ENCODE peak calls at places on chromosomes 11 and 22, in six cellular contexts. Y is breast epithelium, E is OCI-LY7, F is suprapubic skin, K is GM23338, U is neural crest cell. N is an unnamed sample.

GRCh38 chr11:11157201-11157600 is 195.8 kb downstream of the CSNK2A3 start:
- DNase-seq in Y (no peak), E (peak), F (no peak), K (peak), U (peak), N (peak)

GRCh38 chr11:130601764-130602163 is 153.3 kb downstream of the ADAMTS15 start:
- DNase-seq in Y (no peak), E (no peak), F (no peak), K (no peak), U (no peak), N (no peak)

GRCh38 chr22:31937328-31937727 is 7.0 kb upstream of the YWHAH start:
- DNase-seq in Y (no peak), E (no peak), F (no peak), K (no peak), U (no peak), N (no peak)

GRCh38 chr11:128022007-128022368 is 565.4 kb downstream of the ETS1 start:
- DNase-seq in Y (no peak), E (no peak), F (no peak), K (no peak), U (no peak), N (no peak)

GRCh38 chr11:18775492-18776292 is 15.9 kb downstream of the PTPN5 start:
- DNase-seq in Y (peak), E (peak), F (no peak), K (peak), U (peak), N (peak)

GRCh38 chr22:21642584-21643448 is 714 bp downstream of the SDF2L1 start:
- DNase-seq in Y (no peak), E (peak), F (no peak), K (peak), U (peak), N (peak)

GRCh38 chr11:108693852-108694251 is 29.0 kb downstream of the DDX10 start:
- DNase-seq in Y (no peak), E (no peak), F (no peak), K (no peak), U (no peak), N (no peak)

GRCh38 chr22:50190182-50190951 is 4.7 kb downstream of the TRABD start:
- DNase-seq in Y (peak), E (peak), F (peak), K (peak), U (no peak), N (peak)

GRCh38 chr11:21625982-21626381 is 566.9 kb upstream of the ANO5 start:
- DNase-seq in Y (no peak), E (peak), F (no peak), K (no peak), U (no peak), N (no peak)

GRCh38 chr22:43643362-43643761 is 168.7 kb downstream of the EFCAB6 start:
- DNase-seq in Y (peak), E (no peak), F (no peak), K (no peak), U (no peak), N (no peak)

GRCh38 chr11:2944953-2945756 is 15.9 kb upstream of the PHLDA2 start:
- DNase-seq in Y (peak), E (no peak), F (peak), K (peak), U (peak), N (peak)

GRCh38 chr11:39374963-39375698 is 2084.3 kb downstream of the LRRC4C start:
- DNase-seq in Y (no peak), E (peak), F (no peak), K (peak), U (peak), N (peak)

GRCh38 chr11:117690484-117691205 is 106.4 kb downstream of the DSCAML1 start:
- DNase-seq in Y (no peak), E (no peak), F (no peak), K (no peak), U (no peak), N (no peak)

GRCh38 chr11:127675602-127676001 is 675.0 kb upstream of the KIRREL3 start:
- DNase-seq in Y (no peak), E (no peak), F (no peak), K (no peak), U (no peak), N (no peak)

GRCh38 chr22:21018314-21018713 is 3.3 kb downstream of the P2RX6 start:
- DNase-seq in Y (no peak), E (no peak), F (no peak), K (no peak), U (no peak), N (no peak)

GRCh38 chr11:75439026-75439425 is 6.0 kb upstream of the KLHL35 start:
- DNase-seq in Y (no peak), E (no peak), F (no peak), K (no peak), U (no peak), N (no peak)

GRCh38 chr11:8109675-8110074 is 28.7 kb downstream of the TUB start:
- DNase-seq in Y (no peak), E (no peak), F (no peak), K (no peak), U (no peak), N (no peak)

GRCh38 chr11:130181295-130182272 is 22.0 kb downstream of the ST14 start:
- DNase-seq in Y (no peak), E (peak), F (no peak), K (no peak), U (no peak), N (peak)

GRCh38 chr11:71484248-71485062 is 31.5 kb downstream of the NADSYN1 start:
- DNase-seq in Y (no peak), E (no peak), F (peak), K (no peak), U (no peak), N (no peak)

GRCh38 chr22:47034076-47034808 is 271.8 kb downstream of the TBC1D22A start:
- DNase-seq in Y (no peak), E (no peak), F (no peak), K (no peak), U (no peak), N (peak)

GRCh38 chr11:57116654-57117053 is 65.1 kb upstream of the LRRC55 start:
- DNase-seq in Y (no peak), E (peak), F (no peak), K (peak), U (peak), N (peak)

GRCh38 chr11:84922212-84922805 is 704.8 kb downstream of the DLG2 start:
- DNase-seq in Y (no peak), E (no peak), F (no peak), K (peak), U (no peak), N (no peak)

GRCh38 chr11:107929611-107930200 is 1.5 kb downstream of the RAB39A start:
- DNase-seq in Y (no peak), E (no peak), F (no peak), K (peak), U (no peak), N (no peak)

GRCh38 chr22:46064966-46065666 is 85.2 kb upstream of the PPARA start:
- DNase-seq in Y (peak), E (no peak), F (peak), K (no peak), U (no peak), N (no peak)

GRCh38 chr11:74678591-74679512 is 52.4 kb downstream of the CHRDL2 start:
- DNase-seq in Y (peak), E (no peak), F (peak), K (no peak), U (no peak), N (no peak)

GRCh38 chr11:104462346-104462745 is 298.4 kb upstream of the PDGFD start:
- DNase-seq in Y (no peak), E (no peak), F (no peak), K (no peak), U (no peak), N (no peak)

GRCh38 chr11:74366576-74366975 is 31.7 kb downstream of the PGM2L1 start:
- DNase-seq in Y (no peak), E (no peak), F (no peak), K (peak), U (no peak), N (no peak)

GRCh38 chr11:114026355-114026754 is 33.2 kb upstream of the ZBTB16 start:
- DNase-seq in Y (no peak), E (peak), F (no peak), K (peak), U (no peak), N (no peak)

GRCh38 chr11:114027396-114027795 is 32.1 kb upstream of the ZBTB16 start:
- DNase-seq in Y (no peak), E (no peak), F (no peak), K (no peak), U (no peak), N (no peak)

GRCh38 chr11:114025329-114025907 is 34.1 kb upstream of the ZBTB16 start:
- DNase-seq in Y (no peak), E (no peak), F (no peak), K (no peak), U (no peak), N (no peak)

GRCh38 chr11:114031599-114032320 is 27.8 kb upstream of the ZBTB16 start:
- DNase-seq in Y (no peak), E (no peak), F (no peak), K (no peak), U (no peak), N (no peak)

GRCh38 chr11:114027941-114028340 is 31.6 kb upstream of the ZBTB16 start:
- DNase-seq in Y (no peak), E (peak), F (no peak), K (no peak), U (no peak), N (no peak)
- TF ChIP-seq CTCF in Y (no peak), E (peak), F (no peak), K (no peak), U (no peak), N (no peak)

DNA sequence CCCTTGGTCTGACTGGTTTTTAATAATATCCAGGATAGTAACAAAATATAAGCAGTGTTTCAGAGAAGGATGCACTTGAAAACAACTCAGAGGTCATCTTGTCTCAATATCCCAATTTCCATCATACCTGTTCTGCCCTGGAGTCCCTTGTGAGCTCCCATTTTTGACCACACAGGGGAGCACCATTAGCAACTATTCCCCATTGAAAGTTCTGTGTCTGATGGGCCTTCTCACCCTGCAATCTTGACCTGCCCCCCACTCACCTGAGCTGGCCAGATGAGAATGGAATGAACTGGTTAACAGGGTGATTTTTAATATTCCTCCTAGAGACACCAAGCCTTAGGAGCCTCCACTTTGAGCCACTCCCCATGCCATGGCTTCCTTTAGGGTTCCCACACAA is 3.8 kb upstream of the CAPN5 start:
- DNase-seq in Y (peak), E (no peak), F (no peak), K (peak), U (no peak), N (no peak)
- TF ChIP-seq CTCF in Y (no peak), E (peak), F (no peak), K (peak), U (no peak), N (no peak)

GRCh38 chr11:124108158-124108557 is 7.1 kb upstream of the VWA5A start:
- DNase-seq in Y (no peak), E (peak), F (no peak), K (peak), U (no peak), N (no peak)
- TF ChIP-seq CTCF in Y (no peak), E (peak), F (no peak), K (peak), U (peak), N (peak)

DNA sequence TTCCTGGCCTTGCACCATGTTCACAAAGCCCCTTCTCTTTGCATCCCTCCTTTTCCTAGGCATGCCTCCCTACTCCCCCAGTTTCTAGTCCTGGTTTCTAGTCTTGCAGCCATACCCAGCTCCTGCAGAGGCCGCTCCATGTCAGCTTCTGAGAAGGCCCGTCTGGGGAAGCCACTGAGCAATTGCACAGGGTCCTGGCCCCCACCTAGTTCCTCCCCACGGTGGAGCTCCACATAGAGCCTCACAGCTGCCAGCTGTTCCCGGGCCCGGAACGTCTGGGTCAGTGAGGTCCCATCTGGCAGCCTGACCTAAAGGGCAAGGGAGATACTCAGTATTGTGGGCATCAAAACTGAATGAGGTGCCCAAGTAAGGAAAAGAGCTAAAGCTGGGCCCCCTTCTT is 2.2 kb downstream of the UBXN1 start:
- DNase-seq in Y (no peak), E (no peak), F (no peak), K (no peak), U (no peak), N (no peak)
- TF ChIP-seq CTCF in Y (no peak), E (peak), F (no peak), K (peak), U (no peak), N (no peak)

DNA sequence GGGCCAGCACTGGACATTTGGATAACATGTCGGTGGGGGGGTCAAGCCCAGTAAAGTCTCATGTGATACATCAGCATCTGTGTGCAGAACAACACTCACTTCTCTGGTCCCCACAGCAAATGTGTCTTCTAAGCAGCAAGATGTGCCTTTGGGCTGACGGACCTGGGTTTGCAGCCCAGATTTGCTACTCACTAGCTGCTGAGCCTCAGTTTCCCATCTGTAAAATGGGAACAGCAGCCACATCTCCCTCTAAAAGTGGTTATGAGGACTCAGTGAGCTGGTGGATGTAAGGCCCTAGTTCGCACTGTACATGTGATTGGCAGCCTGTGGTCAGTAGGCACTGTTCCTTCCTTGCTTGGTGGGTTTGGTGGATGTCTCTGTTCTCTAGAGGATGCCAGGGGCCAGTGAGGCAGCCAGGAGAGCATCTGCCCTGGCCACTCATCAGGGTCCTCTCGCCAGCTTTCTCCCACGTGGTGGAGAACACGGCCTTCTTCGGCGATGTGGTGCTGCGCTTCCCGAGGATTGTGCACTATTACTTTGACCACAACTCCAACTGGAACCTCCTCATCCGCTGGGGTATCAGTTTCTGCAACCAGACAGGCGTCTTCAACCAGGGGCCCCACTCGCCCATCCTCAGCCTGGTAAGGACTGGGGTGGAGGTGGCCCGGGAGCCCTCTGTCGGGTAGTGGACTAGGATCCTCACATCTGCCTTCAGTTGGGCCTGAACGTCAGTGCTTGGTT is 12.5 kb downstream of the CCDC134 start:
- DNase-seq in Y (no peak), E (no peak), F (no peak), K (no peak), U (no peak), N (no peak)
- TF ChIP-seq CTCF in Y (no peak), E (no peak), F (no peak), K (no peak), U (no peak), N (no peak)

GRCh38 chr22:19948057-19948760 is 6.6 kb upstream of the TXNRD2 start:
- DNase-seq in Y (no peak), E (no peak), F (no peak), K (no peak), U (no peak), N (no peak)
- TF ChIP-seq CTCF in Y (no peak), E (no peak), F (no peak), K (no peak), U (no peak), N (peak)

DNA sequence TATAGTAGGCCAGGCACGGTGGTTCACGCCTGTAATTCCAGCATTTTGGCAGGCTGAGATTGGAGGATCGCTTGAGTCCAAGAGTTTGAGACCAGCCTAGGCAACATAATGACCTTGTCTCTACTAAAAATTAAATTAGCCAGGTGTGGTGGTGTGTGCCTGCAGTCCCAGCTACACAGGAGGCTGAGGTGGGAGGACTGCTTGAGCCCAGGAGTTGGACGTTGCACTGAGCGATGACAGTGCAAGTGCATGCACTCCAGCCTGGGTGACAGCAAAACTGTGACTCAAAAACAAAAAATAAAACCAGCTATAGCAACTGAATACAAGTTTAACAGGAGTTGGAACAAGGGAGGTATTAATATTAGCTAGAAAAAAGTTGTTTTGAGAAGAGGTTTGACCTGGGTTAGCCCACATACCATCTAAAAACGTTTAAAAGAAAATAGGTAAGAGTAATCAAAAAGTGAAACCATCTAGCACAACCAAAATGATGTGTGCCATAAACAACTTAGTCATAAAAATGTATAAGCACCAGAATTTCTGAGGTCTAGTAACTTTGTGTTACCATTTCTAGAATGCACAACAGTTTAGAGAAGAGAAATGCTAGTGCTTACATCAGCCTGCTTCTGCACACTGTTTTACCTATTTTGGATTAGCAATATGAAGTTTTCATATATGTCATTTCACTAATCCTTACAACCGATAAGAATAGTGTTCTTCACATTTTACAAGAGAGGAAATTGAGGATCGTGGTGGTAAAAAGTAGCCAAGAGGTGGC is 26.5 kb downstream of the NARS2 start:
- DNase-seq in Y (no peak), E (no peak), F (no peak), K (no peak), U (no peak), N (no peak)
- TF ChIP-seq CTCF in Y (no peak), E (no peak), F (no peak), K (no peak), U (no peak), N (no peak)

N was measured in nephron progenitor cell.